ENCODE peak calls at places on chromosomes 5 and 9, in seven cellular contexts. One of them, this sample, is unnamed.

GRCh38 chr5:1789838-1790462 is 9.7 kb downstream of the MRPL36 start:
- DNase-seq in adipocyte: peak
- DNase-seq in vagina: no peak
- DNase-seq in neuronal stem cell: no peak
- DNase-seq in fibroblast of mammary gland: peak
- DNase-seq in cardiac fibroblast: peak
- DNase-seq in adrenal gland: no peak
- DNase-seq in this sample: peak

GRCh38 chr5:98721231-98721928 is 52.1 kb upstream of the RGMB start:
- DNase-seq in adrenal gland: no peak
- DNase-seq in cardiac fibroblast: no peak
- DNase-seq in vagina: no peak
- DNase-seq in adipocyte: no peak
- DNase-seq in neuronal stem cell: no peak
- DNase-seq in fibroblast of mammary gland: peak
- DNase-seq in this sample: peak

GRCh38 chr9:135559606-135560005 is 1.9 kb upstream of the PAEP start:
- DNase-seq in cardiac fibroblast: peak
- DNase-seq in fibroblast of mammary gland: peak
- DNase-seq in neuronal stem cell: no peak
- DNase-seq in adrenal gland: peak
- DNase-seq in vagina: no peak
- DNase-seq in adipocyte: no peak
- DNase-seq in this sample: no peak

GRCh38 chr9:36966371-36967097 is 67.5 kb downstream of the PAX5 start:
- DNase-seq in adrenal gland: no peak
- DNase-seq in neuronal stem cell: no peak
- DNase-seq in cardiac fibroblast: no peak
- DNase-seq in adipocyte: no peak
- DNase-seq in vagina: no peak
- DNase-seq in fibroblast of mammary gland: no peak
- DNase-seq in this sample: no peak

GRCh38 chr5:177409043-177409801 is at the start of gene F12:
- DNase-seq in vagina: no peak
- DNase-seq in neuronal stem cell: no peak
- DNase-seq in cardiac fibroblast: no peak
- DNase-seq in adipocyte: no peak
- DNase-seq in fibroblast of mammary gland: no peak
- DNase-seq in adrenal gland: no peak
- DNase-seq in this sample: no peak

GRCh38 chr9:79301549-79301948 is 270.2 kb upstream of the TLE4 start:
- DNase-seq in fibroblast of mammary gland: no peak
- DNase-seq in adipocyte: no peak
- DNase-seq in vagina: no peak
- DNase-seq in neuronal stem cell: no peak
- DNase-seq in adrenal gland: no peak
- DNase-seq in cardiac fibroblast: no peak
- DNase-seq in this sample: no peak

GRCh38 chr5:127589309-127590036 is 59.4 kb upstream of the CTXN3 start:
- DNase-seq in cardiac fibroblast: no peak
- DNase-seq in adipocyte: no peak
- DNase-seq in neuronal stem cell: no peak
- DNase-seq in fibroblast of mammary gland: no peak
- DNase-seq in vagina: no peak
- DNase-seq in adrenal gland: no peak
- DNase-seq in this sample: no peak

GRCh38 chr9:6938447-6938846 is 180.7 kb downstream of the KDM4C start:
- DNase-seq in fibroblast of mammary gland: peak
- DNase-seq in adipocyte: peak
- DNase-seq in cardiac fibroblast: peak
- DNase-seq in neuronal stem cell: no peak
- DNase-seq in adrenal gland: no peak
- DNase-seq in vagina: no peak
- DNase-seq in this sample: peak

GRCh38 chr9:21028476-21028875 is 3.0 kb downstream of the HACD4 start:
- DNase-seq in vagina: no peak
- DNase-seq in adipocyte: peak
- DNase-seq in cardiac fibroblast: no peak
- DNase-seq in neuronal stem cell: no peak
- DNase-seq in adrenal gland: no peak
- DNase-seq in fibroblast of mammary gland: peak
- DNase-seq in this sample: peak

GRCh38 chr5:55402199-55402598 is 94.4 kb downstream of the MTREX start:
- DNase-seq in neuronal stem cell: no peak
- DNase-seq in cardiac fibroblast: no peak
- DNase-seq in adipocyte: no peak
- DNase-seq in adrenal gland: no peak
- DNase-seq in vagina: no peak
- DNase-seq in fibroblast of mammary gland: no peak
- DNase-seq in this sample: no peak

GRCh38 chr5:68562308-68562707 is 346.8 kb downstream of the PIK3R1 start:
- DNase-seq in neuronal stem cell: no peak
- DNase-seq in cardiac fibroblast: peak
- DNase-seq in fibroblast of mammary gland: peak
- DNase-seq in adipocyte: peak
- DNase-seq in vagina: no peak
- DNase-seq in adrenal gland: peak
- DNase-seq in this sample: peak

GRCh38 chr5:88948746-88949600 is 66.0 kb upstream of the MEF2C start:
- DNase-seq in adipocyte: no peak
- DNase-seq in vagina: no peak
- DNase-seq in adrenal gland: no peak
- DNase-seq in fibroblast of mammary gland: no peak
- DNase-seq in cardiac fibroblast: no peak
- DNase-seq in neuronal stem cell: no peak
- DNase-seq in this sample: no peak

GRCh38 chr5:112012112-112012511 is 255.1 kb upstream of the NREP start:
- DNase-seq in neuronal stem cell: no peak
- DNase-seq in adipocyte: peak
- DNase-seq in adrenal gland: no peak
- DNase-seq in vagina: no peak
- DNase-seq in cardiac fibroblast: peak
- DNase-seq in fibroblast of mammary gland: peak
- DNase-seq in this sample: peak

GRCh38 chr5:167634432-167634831 is 657.0 kb upstream of the WWC1 start:
- DNase-seq in neuronal stem cell: no peak
- DNase-seq in adipocyte: peak
- DNase-seq in adrenal gland: no peak
- DNase-seq in fibroblast of mammary gland: peak
- DNase-seq in cardiac fibroblast: peak
- DNase-seq in vagina: no peak
- DNase-seq in this sample: peak

GRCh38 chr5:135376961-135377621 is 21.9 kb downstream of the MACROH2A1 start:
- DNase-seq in fibroblast of mammary gland: peak
- DNase-seq in neuronal stem cell: no peak
- DNase-seq in adipocyte: peak
- DNase-seq in adrenal gland: no peak
- DNase-seq in vagina: no peak
- DNase-seq in cardiac fibroblast: no peak
- DNase-seq in this sample: no peak

GRCh38 chr9:134955801-134956200 is 38.1 kb upstream of the FCN1 start:
- DNase-seq in vagina: no peak
- DNase-seq in neuronal stem cell: no peak
- DNase-seq in adrenal gland: no peak
- DNase-seq in cardiac fibroblast: no peak
- DNase-seq in fibroblast of mammary gland: no peak
- DNase-seq in adipocyte: no peak
- DNase-seq in this sample: no peak

GRCh38 chr5:155794801-155795200 is 532.2 kb upstream of the SGCD start:
- DNase-seq in adipocyte: peak
- DNase-seq in adrenal gland: no peak
- DNase-seq in vagina: no peak
- DNase-seq in neuronal stem cell: no peak
- DNase-seq in fibroblast of mammary gland: peak
- DNase-seq in cardiac fibroblast: no peak
- DNase-seq in this sample: peak

GRCh38 chr9:120214331-120214730 is 365.6 kb downstream of the CDK5RAP2 start:
- DNase-seq in vagina: no peak
- DNase-seq in cardiac fibroblast: no peak
- DNase-seq in adipocyte: no peak
- DNase-seq in fibroblast of mammary gland: no peak
- DNase-seq in adrenal gland: no peak
- DNase-seq in neuronal stem cell: no peak
- DNase-seq in this sample: no peak

GRCh38 chr9:127395491-127396252 is 1.3 kb upstream of the SLC2A8 start:
- DNase-seq in cardiac fibroblast: no peak
- DNase-seq in vagina: no peak
- DNase-seq in fibroblast of mammary gland: no peak
- DNase-seq in adipocyte: no peak
- DNase-seq in adrenal gland: no peak
- DNase-seq in neuronal stem cell: no peak
- DNase-seq in this sample: no peak

GRCh38 chr9:68685770-68686169 is 19.3 kb upstream of the PIP5K1B start:
- DNase-seq in cardiac fibroblast: no peak
- DNase-seq in adipocyte: no peak
- DNase-seq in fibroblast of mammary gland: no peak
- DNase-seq in adrenal gland: peak
- DNase-seq in vagina: no peak
- DNase-seq in neuronal stem cell: no peak
- DNase-seq in this sample: no peak

GRCh38 chr5:177502886-177503285 is 5.5 kb upstream of the PDLIM7 start:
- DNase-seq in adipocyte: no peak
- DNase-seq in neuronal stem cell: no peak
- DNase-seq in fibroblast of mammary gland: no peak
- DNase-seq in adrenal gland: no peak
- DNase-seq in vagina: no peak
- DNase-seq in cardiac fibroblast: no peak
- DNase-seq in this sample: no peak

GRCh38 chr5:34563951-34564705 is 92.0 kb upstream of the RAI14 start:
- DNase-seq in cardiac fibroblast: peak
- DNase-seq in adipocyte: peak
- DNase-seq in neuronal stem cell: no peak
- DNase-seq in adrenal gland: peak
- DNase-seq in vagina: no peak
- DNase-seq in fibroblast of mammary gland: peak
- DNase-seq in this sample: peak

GRCh38 chr9:131503626-131504465 is 1.1 kb downstream of the POMT1 start:
- DNase-seq in fibroblast of mammary gland: peak
- DNase-seq in neuronal stem cell: no peak
- DNase-seq in adrenal gland: no peak
- DNase-seq in adipocyte: peak
- DNase-seq in cardiac fibroblast: no peak
- DNase-seq in vagina: no peak
- DNase-seq in this sample: peak

GRCh38 chr5:149677721-149678120 is 52.4 kb upstream of the PPARGC1B start:
- DNase-seq in neuronal stem cell: no peak
- DNase-seq in adipocyte: no peak
- DNase-seq in cardiac fibroblast: no peak
- DNase-seq in adrenal gland: peak
- DNase-seq in fibroblast of mammary gland: no peak
- DNase-seq in vagina: no peak
- DNase-seq in this sample: no peak

GRCh38 chr5:24855485-24855884 is 210.7 kb upstream of the CDH10 start:
- DNase-seq in adrenal gland: no peak
- DNase-seq in neuronal stem cell: no peak
- DNase-seq in vagina: no peak
- DNase-seq in fibroblast of mammary gland: no peak
- DNase-seq in adipocyte: no peak
- DNase-seq in cardiac fibroblast: no peak
- DNase-seq in this sample: no peak

GRCh38 chr5:169384661-169385060 is 83.7 kb upstream of the SLIT3 start:
- DNase-seq in vagina: no peak
- DNase-seq in cardiac fibroblast: no peak
- DNase-seq in adrenal gland: no peak
- DNase-seq in adipocyte: peak
- DNase-seq in fibroblast of mammary gland: no peak
- DNase-seq in neuronal stem cell: no peak
- DNase-seq in this sample: peak
- H3K4me3 ChIP-seq in vagina: no peak
- H3K4me3 ChIP-seq in cardiac fibroblast: no peak
- H3K4me3 ChIP-seq in adrenal gland: no peak
- H3K4me3 ChIP-seq in adipocyte: no peak
- H3K4me3 ChIP-seq in fibroblast of mammary gland: no peak
- H3K4me3 ChIP-seq in neuronal stem cell: peak
- H3K4me3 ChIP-seq in this sample: no peak

GRCh38 chr9:109113892-109114609 is 5.7 kb downstream of the TMEM245 start:
- DNase-seq in vagina: no peak
- DNase-seq in cardiac fibroblast: no peak
- DNase-seq in neuronal stem cell: no peak
- DNase-seq in fibroblast of mammary gland: peak
- DNase-seq in adipocyte: no peak
- DNase-seq in adrenal gland: no peak
- DNase-seq in this sample: no peak

GRCh38 chr9:109114670-109115069 is 5.1 kb downstream of the TMEM245 start:
- DNase-seq in adrenal gland: no peak
- DNase-seq in neuronal stem cell: no peak
- DNase-seq in vagina: no peak
- DNase-seq in fibroblast of mammary gland: peak
- DNase-seq in cardiac fibroblast: no peak
- DNase-seq in adipocyte: no peak
- DNase-seq in this sample: peak

GRCh38 chr9:109110326-109111014 is 9.3 kb downstream of the TMEM245 start:
- DNase-seq in adrenal gland: no peak
- DNase-seq in adipocyte: peak
- DNase-seq in fibroblast of mammary gland: peak
- DNase-seq in neuronal stem cell: no peak
- DNase-seq in cardiac fibroblast: peak
- DNase-seq in vagina: no peak
- DNase-seq in this sample: peak

GRCh38 chr9:109115931-109116541 is 3.7 kb downstream of the TMEM245 start:
- DNase-seq in adrenal gland: peak
- DNase-seq in fibroblast of mammary gland: peak
- DNase-seq in vagina: no peak
- DNase-seq in adipocyte: no peak
- DNase-seq in neuronal stem cell: no peak
- DNase-seq in cardiac fibroblast: peak
- DNase-seq in this sample: peak

DNA sequence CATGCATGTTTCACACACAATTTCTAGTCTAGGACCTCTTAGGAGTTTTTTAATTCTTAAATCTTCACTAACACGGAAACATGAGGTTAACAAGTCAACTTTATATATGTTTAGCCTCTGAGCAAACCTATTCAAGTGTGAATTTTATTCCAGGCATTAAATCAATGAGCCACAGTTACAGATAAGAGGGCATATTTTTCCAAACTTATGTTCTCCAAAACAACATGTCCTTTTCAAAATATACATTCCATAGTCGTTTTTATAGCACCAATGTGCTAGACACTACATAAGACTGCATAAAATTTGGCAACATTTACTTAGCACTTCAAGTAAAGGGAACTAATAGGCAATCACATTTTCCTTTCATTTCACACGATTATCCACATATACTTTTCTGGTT is 6.5 kb downstream of the TMEM245 start:
- DNase-seq in adipocyte: no peak
- DNase-seq in fibroblast of mammary gland: no peak
- DNase-seq in adrenal gland: no peak
- DNase-seq in neuronal stem cell: no peak
- DNase-seq in vagina: no peak
- DNase-seq in cardiac fibroblast: no peak
- DNase-seq in this sample: no peak
- H3K4me3 ChIP-seq in adipocyte: no peak
- H3K4me3 ChIP-seq in fibroblast of mammary gland: no peak
- H3K4me3 ChIP-seq in adrenal gland: no peak
- H3K4me3 ChIP-seq in neuronal stem cell: no peak
- H3K4me3 ChIP-seq in vagina: no peak
- H3K4me3 ChIP-seq in cardiac fibroblast: no peak
- H3K4me3 ChIP-seq in this sample: no peak

GRCh38 chr9:71766663-71767062 is 1.6 kb downstream of the CEMIP2 start:
- DNase-seq in fibroblast of mammary gland: no peak
- DNase-seq in adrenal gland: no peak
- DNase-seq in cardiac fibroblast: no peak
- DNase-seq in neuronal stem cell: no peak
- DNase-seq in vagina: no peak
- DNase-seq in adipocyte: no peak
- DNase-seq in this sample: no peak
- H3K4me3 ChIP-seq in fibroblast of mammary gland: peak
- H3K4me3 ChIP-seq in adrenal gland: no peak
- H3K4me3 ChIP-seq in cardiac fibroblast: peak
- H3K4me3 ChIP-seq in neuronal stem cell: peak
- H3K4me3 ChIP-seq in vagina: peak
- H3K4me3 ChIP-seq in adipocyte: peak
- H3K4me3 ChIP-seq in this sample: peak

GRCh38 chr5:77292026-77292757 is 81.7 kb downstream of the PDE8B start:
- DNase-seq in adrenal gland: no peak
- DNase-seq in fibroblast of mammary gland: peak
- DNase-seq in neuronal stem cell: no peak
- DNase-seq in adipocyte: peak
- DNase-seq in vagina: no peak
- DNase-seq in cardiac fibroblast: no peak
- DNase-seq in this sample: peak
- H3K4me3 ChIP-seq in adrenal gland: no peak
- H3K4me3 ChIP-seq in fibroblast of mammary gland: no peak
- H3K4me3 ChIP-seq in neuronal stem cell: no peak
- H3K4me3 ChIP-seq in adipocyte: no peak
- H3K4me3 ChIP-seq in vagina: no peak
- H3K4me3 ChIP-seq in cardiac fibroblast: no peak
- H3K4me3 ChIP-seq in this sample: no peak

This sample was measured in astrocyte of the spinal cord.